ENCODE peak calls at places on chromosome 10, in four cellular contexts. P, R, E and T are unnamed samples.

GRCh38 chr10:50851884-50852671 is 33.3 kb downstream of the A1CF start:
- DNase-seq in P (no peak), E (no peak), R (no peak), T (no peak)

GRCh38 chr10:785539-786214 is 96.2 kb upstream of the DIP2C start:
- DNase-seq in R (no peak), P (peak), E (no peak), T (no peak)

GRCh38 chr10:97234403-97234802 is 48.6 kb upstream of the SLIT1 start:
- DNase-seq in R (peak), P (no peak), E (peak), T (no peak)

GRCh38 chr10:49645417-49646255 is 31.8 kb downstream of the CHAT start:
- DNase-seq in E (no peak), P (peak), R (no peak), T (no peak)

GRCh38 chr10:97689637-97690036 is 2.6 kb upstream of the AVPI1 start:
- DNase-seq in R (no peak), P (no peak), E (peak), T (peak)

GRCh38 chr10:59582779-59583178 is 126.9 kb downstream of the SLC16A9 start:
- DNase-seq in E (no peak), R (no peak), P (no peak), T (no peak)

GRCh38 chr10:70549962-70550845 is 52.3 kb downstream of the PRF1 start:
- DNase-seq in P (no peak), R (peak), E (peak), T (no peak)

GRCh38 chr10:12784646-12785045 is 216.9 kb downstream of the CCDC3 start:
- DNase-seq in R (no peak), E (no peak), P (no peak), T (no peak)

GRCh38 chr10:108872854-108873253 is 1050.5 kb downstream of the XPNPEP1 start:
- DNase-seq in E (peak), R (no peak), P (no peak), T (no peak)

GRCh38 chr10:27341001-27341400 is 100.4 kb upstream of the ACBD5 start:
- DNase-seq in R (no peak), P (no peak), E (no peak), T (no peak)

GRCh38 chr10:73788864-73789658 is 3.7 kb downstream of the ZSWIM8 start:
- DNase-seq in E (no peak), R (no peak), P (no peak), T (no peak)

GRCh38 chr10:1395025-1395981 is 339.1 kb downstream of the WDR37 start:
- DNase-seq in P (no peak), E (no peak), R (no peak), T (no peak)

GRCh38 chr10:34010891-34011290 is 676.4 kb upstream of the NRP1 start:
- DNase-seq in E (peak), R (no peak), P (no peak), T (no peak)

GRCh38 chr10:6924166-6924565 is 344.1 kb upstream of the PRKCQ start:
- DNase-seq in R (no peak), P (no peak), E (peak), T (peak)

GRCh38 chr10:13102002-13102794 is 2.2 kb downstream of the OPTN start:
- DNase-seq in R (no peak), P (no peak), E (peak), T (no peak)

GRCh38 chr10:71176661-71177060 is 35.7 kb upstream of the UNC5B start:
- DNase-seq in R (no peak), P (no peak), E (no peak), T (no peak)

GRCh38 chr10:34764347-34764991 is 50.6 kb downstream of the PARD3 start:
- DNase-seq in R (no peak), E (no peak), P (no peak), T (no peak)

GRCh38 chr10:712089-712488 is 22.6 kb upstream of the DIP2C start:
- DNase-seq in P (no peak), R (no peak), E (no peak), T (no peak)

GRCh38 chr10:50508315-50509051 is 115.3 kb downstream of the SGMS1 start:
- DNase-seq in R (no peak), E (no peak), P (no peak), T (no peak)

GRCh38 chr10:35413985-35414861 is 77.9 kb downstream of the CCNY start:
- DNase-seq in R (no peak), E (peak), P (no peak), T (no peak)

GRCh38 chr10:37473906-37474305 is 348.5 kb downstream of the ANKRD30A start:
- DNase-seq in E (no peak), P (no peak), R (no peak), T (no peak)

GRCh38 chr10:1183033-1183396 is 126.8 kb downstream of the WDR37 start:
- DNase-seq in R (no peak), E (no peak), P (peak), T (no peak)

GRCh38 chr10:118730699-118731456 is 23.9 kb downstream of the CACUL1 start:
- DNase-seq in R (no peak), E (no peak), P (no peak), T (peak)

GRCh38 chr10:61589547-61590243 is 73.0 kb upstream of the CABCOCO1 start:
- DNase-seq in E (peak), R (no peak), P (no peak), T (no peak)

GRCh38 chr10:74924251-74924954 is 98.0 kb downstream of the KAT6B start:
- DNase-seq in E (peak), R (no peak), P (no peak), T (peak)

GRCh38 chr10:18713077-18713476 is 53.8 kb downstream of the ARL5B start:
- DNase-seq in P (no peak), R (no peak), E (peak), T (peak)

GRCh38 chr10:86366033-86366901 is at the start of gene GRID1:
- DNase-seq in E (no peak), P (peak), R (peak), T (no peak)

GRCh38 chr10:93967756-93968155 is 26.0 kb upstream of the PLCE1 start:
- DNase-seq in E (no peak), P (no peak), R (no peak), T (no peak)
- H3K27ac ChIP-seq in E (no peak), P (no peak), R (no peak), T (no peak)

GRCh38 chr10:47306429-47307210 is 6.6 kb downstream of the GDF10 start:
- DNase-seq in E (no peak), R (no peak), P (no peak), T (no peak)
- H3K27ac ChIP-seq in E (no peak), R (no peak), P (no peak), T (no peak)

GRCh38 chr10:47019546-47019945 is 108.3 kb downstream of the PTPN20 start:
- DNase-seq in E (no peak), P (no peak), R (no peak), T (no peak)
- H3K27ac ChIP-seq in E (no peak), P (no peak), R (no peak), T (no peak)

DNA sequence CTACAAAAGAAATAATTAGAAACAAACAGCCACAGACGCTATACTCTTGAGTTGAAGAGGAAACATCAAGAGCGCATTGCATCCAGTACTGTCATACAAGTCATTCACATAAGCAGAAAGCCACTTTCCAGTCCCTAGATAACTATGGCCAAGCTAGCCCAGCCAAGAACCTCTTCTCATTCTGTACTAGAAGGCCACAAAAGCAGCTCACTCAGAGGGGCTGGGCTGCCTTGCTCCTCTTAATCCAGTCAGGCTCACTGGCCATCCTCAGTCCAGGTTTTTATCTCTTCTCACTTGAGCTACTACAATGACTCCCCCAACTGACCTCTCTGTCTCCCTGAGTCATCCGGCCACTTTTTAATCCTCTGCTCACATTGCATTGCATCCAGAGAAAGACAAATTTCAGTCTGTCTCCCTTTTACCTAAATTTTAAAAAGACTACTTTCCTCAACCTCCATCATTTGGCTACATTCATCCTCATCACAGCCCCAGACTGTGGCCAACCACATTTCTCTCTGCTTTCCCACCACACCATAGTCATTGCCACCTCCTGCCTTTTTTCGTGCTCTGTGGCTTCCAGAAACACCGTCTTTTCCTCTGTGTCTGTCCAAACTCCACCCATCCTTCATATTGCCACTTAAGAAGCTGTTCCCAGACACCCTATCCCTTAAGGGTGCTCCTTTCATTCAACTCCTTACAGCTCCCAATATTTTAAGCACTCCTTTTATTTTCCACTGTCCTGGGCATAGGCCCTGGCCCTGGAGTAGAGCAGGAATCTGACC is 25.0 kb downstream of the PPP1R3C start:
- DNase-seq in E (no peak), P (no peak), R (no peak), T (no peak)
- H3K27ac ChIP-seq in E (peak), P (peak), R (no peak), T (peak)

GRCh38 chr10:122375761-122376160 is 1.3 kb downstream of the PLEKHA1 start:
- DNase-seq in E (no peak), P (no peak), R (no peak), T (no peak)

GRCh38 chr10:122374859-122375721 is 582 bp downstream of the PLEKHA1 start:
- DNase-seq in P (peak), R (peak), E (peak), T (no peak)

GRCh38 chr10:122373713-122374112 is 795 bp upstream of the PLEKHA1 start:
- DNase-seq in E (peak), P (no peak), R (no peak), T (no peak)

GRCh38 chr10:122374246-122374858 is at the start of gene PLEKHA1:
- DNase-seq in E (peak), R (peak), P (peak), T (peak)

GRCh38 chr10:122373108-122373507 is 1.4 kb upstream of the PLEKHA1 start:
- DNase-seq in E (no peak), P (no peak), R (no peak), T (no peak)
- H3K27ac ChIP-seq in E (no peak), P (no peak), R (no peak), T (peak)

GRCh38 chr10:132387723-132388210 is 9.2 kb upstream of the PWWP2B start:
- DNase-seq in R (peak), E (peak), P (peak), T (no peak)

GRCh38 chr10:132391372-132392020 is 5.5 kb upstream of the PWWP2B start:
- DNase-seq in P (peak), R (no peak), E (no peak), T (no peak)

GRCh38 chr10:132390455-132391371 is 6.3 kb upstream of the PWWP2B start:
- DNase-seq in E (no peak), P (peak), R (no peak), T (no peak)

GRCh38 chr10:132388901-132389630 is 7.9 kb upstream of the PWWP2B start:
- DNase-seq in E (no peak), P (peak), R (peak), T (no peak)

DNA sequence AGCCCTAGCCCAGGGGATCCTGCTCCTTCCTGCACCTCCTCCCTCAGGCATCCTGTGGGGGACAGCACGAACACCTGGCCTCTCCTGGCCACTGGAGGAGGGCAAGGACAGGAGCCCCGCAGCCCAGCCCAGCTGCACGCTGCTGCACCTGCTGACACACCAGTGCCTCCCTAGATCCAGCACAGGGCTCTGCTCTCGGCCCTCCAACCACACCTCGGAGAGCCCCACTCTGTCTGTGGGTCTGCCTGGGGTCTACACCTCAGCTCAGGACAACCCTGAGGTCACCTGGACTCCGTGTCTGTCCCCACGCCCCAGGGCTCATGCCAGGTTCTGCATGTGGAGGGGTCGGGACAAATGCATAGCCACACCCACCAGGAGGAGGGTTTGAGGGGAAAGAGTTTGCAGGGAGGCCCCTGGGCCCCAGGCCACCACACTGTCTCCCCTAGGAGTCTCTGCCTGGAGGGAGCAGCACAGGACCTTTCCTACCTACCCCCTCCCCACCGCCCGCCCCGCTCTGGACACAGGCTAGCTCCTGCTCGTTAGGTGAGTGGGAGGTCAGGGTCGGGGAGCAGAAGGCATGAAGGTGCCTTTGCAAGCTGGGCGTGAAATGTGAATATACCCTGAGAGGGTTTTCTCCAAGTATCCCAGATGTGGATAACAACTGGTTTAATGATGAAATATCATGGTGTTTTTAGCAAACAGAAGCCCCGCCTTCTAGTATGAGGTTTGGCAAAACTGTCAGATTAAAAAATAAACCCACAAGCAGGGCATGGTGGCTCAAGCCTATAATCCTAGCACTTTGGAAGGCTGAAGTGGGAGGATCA is 7.2 kb upstream of the PWWP2B start:
- DNase-seq in P (peak), E (no peak), R (peak), T (no peak)
- H3K27ac ChIP-seq in P (no peak), E (no peak), R (no peak), T (no peak)

GRCh38 chr10:102658802-102659201 is 14.5 kb downstream of the TRIM8 start:
- DNase-seq in P (no peak), R (no peak), E (no peak), T (no peak)

GRCh38 chr10:102661614-102662133 is 17.4 kb downstream of the TRIM8 start:
- DNase-seq in P (no peak), E (no peak), R (no peak), T (no peak)

GRCh38 chr10:102657984-102658724 is 13.9 kb downstream of the TRIM8 start:
- DNase-seq in R (no peak), P (no peak), E (peak), T (no peak)

GRCh38 chr10:102657451-102657850 is 13.2 kb downstream of the TRIM8 start:
- DNase-seq in R (no peak), P (no peak), E (no peak), T (no peak)

DNA sequence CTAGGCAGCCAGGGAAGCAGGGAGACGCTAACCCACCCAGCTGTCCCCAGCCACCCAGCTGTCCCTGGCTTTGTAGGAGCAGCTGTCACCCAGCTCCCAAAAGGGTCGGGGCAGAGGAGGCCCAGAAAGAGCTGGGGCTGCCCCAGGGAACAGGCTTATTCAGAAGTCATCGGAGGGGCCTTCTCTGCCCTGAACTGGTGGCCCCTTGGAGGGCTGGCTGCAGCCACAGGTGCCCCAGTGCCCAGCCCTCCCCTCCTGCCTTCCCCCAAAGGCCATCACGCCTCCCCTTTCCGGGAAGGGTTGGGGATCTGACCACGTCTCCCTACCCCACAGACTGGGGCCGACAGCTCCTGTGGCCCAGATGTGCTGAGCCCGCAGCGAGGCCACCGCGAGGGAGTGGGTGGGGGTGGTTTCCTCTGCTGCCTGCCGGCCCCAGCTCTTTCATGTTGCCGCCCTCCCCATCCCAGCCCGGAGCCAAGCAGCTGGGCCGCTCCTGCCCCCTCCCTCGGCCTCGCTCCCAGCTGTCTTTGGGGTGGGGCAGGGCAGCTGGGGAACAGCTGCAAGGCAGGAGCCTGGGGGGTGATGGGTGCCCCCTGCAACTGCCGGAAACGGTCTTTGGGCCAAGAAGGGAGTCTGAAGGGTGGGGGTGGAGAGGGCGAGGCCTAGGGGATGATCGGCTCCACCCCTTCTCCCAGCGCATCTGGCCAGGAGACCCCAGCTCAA is 16.8 kb downstream of the TRIM8 start:
- DNase-seq in E (peak), P (peak), R (peak), T (no peak)
- H3K27ac ChIP-seq in E (no peak), P (no peak), R (peak), T (no peak)

DNA sequence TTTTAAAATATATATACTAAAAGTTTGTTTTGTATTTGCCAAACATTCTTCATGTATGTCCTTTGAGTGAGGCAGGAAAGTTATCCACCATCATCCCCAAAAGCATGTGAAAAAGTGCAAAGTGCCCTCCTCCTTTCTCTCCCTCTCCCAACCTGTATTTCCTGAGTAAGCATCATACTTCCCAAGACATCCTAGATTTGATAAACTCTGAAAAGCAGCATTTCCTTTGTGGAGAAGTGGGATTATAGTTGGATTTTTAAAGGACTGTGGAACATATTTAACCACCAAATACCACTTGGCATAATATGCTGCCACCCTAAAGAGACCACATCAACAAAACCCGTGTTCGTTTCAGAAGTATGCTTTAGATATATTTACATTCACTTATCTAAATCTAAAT is 36.9 kb downstream of the NET1 start:
- DNase-seq in E (no peak), R (no peak), P (no peak), T (no peak)
- H3K27ac ChIP-seq in E (peak), R (no peak), P (no peak), T (peak)

GRCh38 chr10:63133787-63134557 is 844 bp downstream of the NRBF2 start:
- DNase-seq in P (no peak), E (peak), R (peak), T (no peak)
- H3K27ac ChIP-seq in P (peak), E (peak), R (peak), T (peak)